ENCODE peak calls at places on chromosome 12, in seven cellular contexts. T, Y, M, D, H, C and W are unnamed samples.

GRCh38 chr12:123047289-123047688 is 66.8 kb downstream of the ARL6IP4 start:
- DNase-seq in T (no peak), M (no peak), D (no peak), C (no peak), H (no peak), Y (no peak), W (no peak)

GRCh38 chr12:132489078-132489601 is 811 bp upstream of the FBRSL1 start:
- DNase-seq in Y (no peak), D (peak), H (peak), M (no peak), C (peak), T (no peak), W (peak)

GRCh38 chr12:113719911-113720591 is 246.1 kb downstream of the RBM19 start:
- DNase-seq in D (no peak), M (peak), Y (no peak), H (no peak), T (no peak), C (no peak), W (no peak)

GRCh38 chr12:5437657-5438056 is 5.7 kb downstream of the NTF3 start:
- DNase-seq in C (no peak), Y (no peak), M (no peak), D (no peak), H (no peak), T (no peak), W (no peak)

GRCh38 chr12:132245521-132246101 is 83.8 kb downstream of the GALNT9 start:
- DNase-seq in M (no peak), D (no peak), T (no peak), C (no peak), H (no peak), Y (no peak), W (peak)

GRCh38 chr12:106655577-106655976 is 72.8 kb downstream of the RFX4 start:
- DNase-seq in M (no peak), Y (no peak), H (no peak), C (no peak), D (no peak), T (no peak), W (no peak)

GRCh38 chr12:105481906-105482305 is 151.4 kb downstream of the C12orf75 start:
- DNase-seq in H (no peak), T (no peak), C (no peak), Y (no peak), M (no peak), D (no peak), W (no peak)

GRCh38 chr12:94207467-94208432 is 59.4 kb downstream of the PLXNC1 start:
- DNase-seq in D (peak), Y (no peak), M (peak), H (peak), C (peak), T (no peak), W (no peak)

GRCh38 chr12:114476159-114476558 is 70.2 kb upstream of the TBX5 start:
- DNase-seq in M (peak), T (no peak), Y (no peak), D (no peak), H (no peak), C (no peak), W (no peak)

GRCh38 chr12:89706551-89707348 is 1.9 kb downstream of the ATP2B1 start:
- DNase-seq in M (peak), D (peak), Y (peak), H (no peak), T (no peak), C (peak), W (peak)

GRCh38 chr12:100427078-100427477 is 46.6 kb upstream of the NR1H4 start:
- DNase-seq in T (no peak), D (no peak), Y (no peak), C (no peak), H (no peak), M (no peak), W (no peak)

GRCh38 chr12:122081108-122081696 is 2.6 kb downstream of the MLXIP start:
- DNase-seq in C (no peak), Y (no peak), M (no peak), T (no peak), D (no peak), H (no peak), W (no peak)

GRCh38 chr12:120242971-120243699 is 22.4 kb downstream of the PXN start:
- DNase-seq in H (no peak), C (no peak), D (no peak), Y (peak), T (no peak), M (no peak), W (no peak)

GRCh38 chr12:129005416-129005815 is 152.1 kb downstream of the GLT1D1 start:
- DNase-seq in D (no peak), T (no peak), Y (no peak), C (no peak), M (no peak), H (no peak), W (no peak)

GRCh38 chr12:127957001-127957660 is 309.8 kb upstream of the TMEM132C start:
- DNase-seq in D (no peak), T (no peak), M (no peak), Y (no peak), H (no peak), C (no peak), W (no peak)

GRCh38 chr12:56160894-56161667 is 2.9 kb downstream of the MYL6 start:
- DNase-seq in Y (no peak), M (no peak), T (no peak), C (no peak), D (no peak), H (no peak), W (no peak)

GRCh38 chr12:56158029-56158925 is at the start of gene MYL6:
- DNase-seq in D (peak), C (peak), M (peak), T (peak), H (peak), Y (peak), W (peak)

GRCh38 chr12:56158926-56159461 is 835 bp downstream of the MYL6 start:
- DNase-seq in T (peak), H (peak), C (peak), M (peak), D (peak), Y (peak), W (peak)

GRCh38 chr12:56160160-56160763 is 2.1 kb downstream of the MYL6 start:
- DNase-seq in H (peak), M (peak), C (peak), T (no peak), Y (no peak), D (peak), W (no peak)

GRCh38 chr12:56159482-56160105 is 1.4 kb downstream of the MYL6 start:
- DNase-seq in H (no peak), C (peak), T (no peak), Y (no peak), D (no peak), M (peak), W (no peak)
- H3K27ac ChIP-seq in H (peak), C (peak), T (peak), Y (peak), D (peak), M (no peak), W (peak)

DNA sequence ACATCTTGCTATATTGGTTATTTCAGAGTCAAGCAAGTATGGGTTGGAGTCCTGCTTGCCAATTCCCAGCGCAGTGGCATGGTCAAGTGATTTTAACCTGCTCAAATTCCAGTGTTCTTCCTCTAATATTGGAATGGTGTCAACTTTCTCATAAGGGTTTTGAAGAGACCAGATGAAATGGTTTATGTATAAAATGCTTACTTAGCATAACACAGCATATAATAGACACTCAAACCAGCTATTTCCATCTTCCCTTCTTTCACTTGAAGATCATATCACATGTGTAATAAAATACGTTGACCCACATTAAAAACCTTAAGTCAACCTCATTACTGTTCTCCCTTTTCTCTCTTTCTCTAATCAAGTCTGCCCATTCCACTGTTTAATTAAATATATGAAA is 143.9 kb downstream of the NAV3 start:
- DNase-seq in D (no peak), H (no peak), C (no peak), T (no peak), M (no peak), Y (no peak), W (no peak)
- H3K27ac ChIP-seq in D (no peak), H (no peak), C (no peak), T (no peak), M (no peak), Y (no peak), W (no peak)

DNA sequence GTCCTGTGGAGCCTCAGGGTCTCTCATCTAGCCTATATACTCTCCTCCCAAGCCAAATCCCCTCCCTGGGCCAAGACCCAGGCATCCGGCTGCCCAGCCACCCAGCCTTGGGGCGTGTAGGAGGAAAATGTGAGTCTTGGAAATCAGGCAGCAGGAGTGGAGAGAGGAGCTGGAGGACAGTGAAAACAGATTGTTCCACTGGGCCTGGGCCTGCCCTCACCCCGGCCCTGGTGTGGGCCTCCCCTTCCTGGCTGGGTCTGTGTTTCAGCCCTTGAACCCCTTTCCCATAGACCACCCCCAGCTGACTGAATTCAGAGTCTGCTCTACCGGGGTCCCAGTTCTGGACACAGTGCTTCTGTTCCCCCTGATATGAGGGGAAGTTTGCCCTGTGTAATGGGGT is 6.7 kb downstream of the ITGA5 start:
- DNase-seq in T (no peak), C (no peak), H (no peak), D (no peak), Y (no peak), M (peak), W (no peak)
- H3K27ac ChIP-seq in T (peak), C (peak), H (peak), D (peak), Y (no peak), M (no peak), W (peak)

DNA sequence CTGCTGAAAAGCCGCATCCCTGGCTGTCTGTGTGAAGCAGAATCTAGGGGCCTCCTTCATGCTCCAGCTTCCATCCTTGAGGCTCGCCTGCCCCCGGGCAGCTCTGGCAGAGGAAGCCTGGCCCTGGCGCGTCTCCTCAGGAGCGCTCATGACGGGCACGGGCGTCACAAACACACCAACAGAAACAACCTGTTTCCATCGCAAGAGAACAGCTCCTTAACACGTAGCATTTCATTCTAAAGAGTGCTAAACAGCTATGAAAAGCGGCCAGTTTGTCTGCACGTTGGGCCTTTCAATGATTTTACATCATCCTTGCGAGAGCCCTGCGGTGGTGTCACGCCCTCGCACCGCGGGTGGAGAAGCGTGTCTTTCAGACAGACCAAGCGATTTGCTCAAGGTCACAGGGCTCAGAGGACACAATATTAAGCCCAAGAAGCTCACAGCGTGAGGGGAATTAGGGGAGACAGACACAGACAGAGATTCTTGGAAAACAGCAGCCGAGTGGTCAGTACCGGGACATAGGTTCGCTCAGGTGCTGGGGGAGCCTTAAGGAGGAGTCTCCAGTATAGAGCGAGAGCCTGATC is 4.9 kb downstream of the ADGRD1 start:
- DNase-seq in D (no peak), H (no peak), M (no peak), Y (no peak), T (no peak), C (no peak), W (no peak)
- H3K27ac ChIP-seq in D (peak), H (no peak), M (peak), Y (no peak), T (no peak), C (no peak), W (no peak)

GRCh38 chr12:14399871-14400270 is 34.4 kb downstream of the ATF7IP start:
- DNase-seq in T (no peak), Y (no peak), H (no peak), C (no peak), M (no peak), D (no peak), W (no peak)

GRCh38 chr12:14400599-14400998 is 35.1 kb downstream of the ATF7IP start:
- DNase-seq in Y (no peak), C (no peak), D (no peak), M (no peak), T (no peak), H (no peak), W (no peak)

GRCh38 chr12:14403711-14404164 is 38.3 kb downstream of the ATF7IP start:
- DNase-seq in C (peak), T (no peak), M (no peak), Y (no peak), D (no peak), H (no peak), W (no peak)

GRCh38 chr12:14403293-14403692 is 37.8 kb downstream of the ATF7IP start:
- DNase-seq in Y (no peak), C (no peak), T (no peak), D (no peak), H (no peak), M (no peak), W (no peak)

GRCh38 chr12:14402697-14403096 is 37.2 kb downstream of the ATF7IP start:
- DNase-seq in M (no peak), T (no peak), C (no peak), D (no peak), H (no peak), Y (no peak), W (no peak)
- H3K27ac ChIP-seq in M (peak), T (peak), C (no peak), D (peak), H (peak), Y (no peak), W (peak)